ENCODE peak calls at places on chromosomes 5 and 9, in six cellular contexts. N, T, K, H, M and J are unnamed samples.

GRCh38 chr9:36603006-36603405 is 30.3 kb downstream of the MELK start:
- DNase-seq in N (peak; percentile 45), T (no peak), K (no peak), H (peak; percentile 73), M (no peak), J (no peak)

GRCh38 chr5:83632874-83633273 is 87.8 kb downstream of the HAPLN1 start:
- DNase-seq in N (peak; percentile 79), T (no peak), K (no peak), H (peak; percentile 92), M (no peak), J (no peak)

GRCh38 chr5:137145726-137146125 is 353.4 kb downstream of the SPOCK1 start:
- DNase-seq in N (no peak), T (no peak), K (no peak), H (no peak), M (no peak), J (no peak)

GRCh38 chr5:137412136-137412535 is 87.0 kb downstream of the SPOCK1 start:
- DNase-seq in N (no peak), T (no peak), K (no peak), H (no peak), M (no peak), J (no peak)

GRCh38 chr9:16726718-16727451 is 143.6 kb downstream of the BNC2 start:
- DNase-seq in N (peak; percentile 90), T (peak; percentile 64), K (peak; percentile 91), H (peak; percentile 87), M (no peak), J (peak; percentile 64)

GRCh38 chr5:72633649-72634048 is 126.4 kb upstream of the ZNF366 start:
- DNase-seq in N (peak; percentile 76), T (no peak), K (no peak), H (peak; percentile 76), M (no peak), J (peak; percentile 53)

GRCh38 chr9:89659473-89660256 is 54.9 kb downstream of the GADD45G start:
- DNase-seq in N (no peak), T (no peak), K (no peak), H (no peak), M (no peak), J (no peak)

GRCh38 chr5:116520706-116521105 is 53.9 kb downstream of the SEMA6A start:
- DNase-seq in N (no peak), T (no peak), K (no peak), H (no peak), M (no peak), J (no peak)

GRCh38 chr5:27325513-27325912 is 287.1 kb upstream of the CDH9 start:
- DNase-seq in N (peak; percentile 57), T (no peak), K (no peak), H (peak; percentile 23), M (no peak), J (no peak)

GRCh38 chr5:18299166-18299565 is 664.9 kb downstream of the TAF11L14 start:
- DNase-seq in N (no peak), T (no peak), K (no peak), H (no peak), M (no peak), J (no peak)

GRCh38 chr5:51471642-51472041 is 88.4 kb downstream of the ISL1 start:
- DNase-seq in N (no peak), T (no peak), K (no peak), H (no peak), M (no peak), J (no peak)

GRCh38 chr9:1453636-1454035 is 403.5 kb downstream of the DMRT2 start:
- DNase-seq in N (no peak), T (no peak), K (no peak), H (no peak), M (no peak), J (no peak)

GRCh38 chr9:122382901-122383850 is 12.4 kb downstream of the PTGS1 start:
- DNase-seq in N (no peak), T (no peak), K (no peak), H (peak; percentile 34), M (peak; percentile 46), J (peak; percentile 54)

GRCh38 chr5:60036539-60036938 is 143.0 kb upstream of the PDE4D start:
- DNase-seq in N (no peak), T (no peak), K (no peak), H (no peak), M (no peak), J (no peak)

GRCh38 chr9:35852876-35853865 is 17.0 kb downstream of the OR13J1 start:
- DNase-seq in N (no peak), T (no peak), K (no peak), H (no peak), M (no peak), J (no peak)

GRCh38 chr9:15824310-15824709 is 271.5 kb downstream of the CCDC171 start:
- DNase-seq in N (peak; percentile 62), T (peak; percentile 33), K (peak; percentile 7), H (no peak), M (no peak), J (peak; percentile 1)

GRCh38 chr9:104090578-104090977 is 3.5 kb upstream of the SMC2 start:
- DNase-seq in N (no peak), T (no peak), K (no peak), H (peak; percentile 65), M (no peak), J (no peak)

GRCh38 chr9:131503626-131504465 is 1.1 kb downstream of the POMT1 start:
- DNase-seq in N (peak; percentile 22), T (peak; percentile 66), K (peak; percentile 23), H (peak; percentile 23), M (no peak), J (no peak)

GRCh38 chr5:159198063-159199036 is 11.0 kb downstream of the RNF145 start:
- DNase-seq in N (no peak), T (no peak), K (no peak), H (no peak), M (no peak), J (no peak)

GRCh38 chr9:135504262-135505229 is 4.1 kb downstream of the MRPS2 start:
- DNase-seq in N (peak; percentile 35), T (peak; percentile 77), K (peak; percentile 77), H (peak; percentile 57), M (no peak), J (no peak)

GRCh38 chr9:16870606-16871357 is at the start of gene BNC2:
- DNase-seq in N (peak; percentile 70), T (peak; percentile 53), K (peak; percentile 84), H (peak; percentile 65), M (no peak), J (no peak)

GRCh38 chr5:131264453-131265200 is 774 bp downstream of the CDC42SE2 start:
- DNase-seq in N (peak; percentile 31), T (peak; percentile 22), K (peak; percentile 75), H (peak; percentile 43), M (no peak), J (no peak)

GRCh38 chr5:174140452-174140851 is 94.9 kb downstream of the NSG2 start:
- DNase-seq in N (no peak), T (no peak), K (no peak), H (no peak), M (no peak), J (no peak)

GRCh38 chr9:36289836-36290435 is 31.7 kb upstream of the GNE start:
- DNase-seq in N (no peak), T (no peak), K (no peak), H (no peak), M (no peak), J (no peak)

GRCh38 chr5:133581348-133581747 is 31.0 kb downstream of the FSTL4 start:
- DNase-seq in N (no peak), T (no peak), K (no peak), H (no peak), M (no peak), J (no peak)

GRCh38 chr9:73981405-73981804 is 515.7 kb upstream of the RORB start:
- DNase-seq in N (no peak), T (no peak), K (peak; percentile 16), H (peak; percentile 50), M (no peak), J (no peak)

GRCh38 chr9:130128782-130129424 is 43.3 kb upstream of the NCS1 start:
- DNase-seq in N (peak; percentile 95), T (no peak), K (no peak), H (peak; percentile 91), M (no peak), J (peak; percentile 71)

GRCh38 chr5:131812371-131813160 is 15.7 kb upstream of the FNIP1 start:
- DNase-seq in N (no peak), T (no peak), K (no peak), H (no peak), M (no peak), J (no peak)

GRCh38 chr9:27125030-27125429 is 16.0 kb downstream of the TEK start:
- DNase-seq in N (peak; percentile 95), T (no peak), K (no peak), H (peak; percentile 96), M (peak; percentile 91), J (peak; percentile 84)

DNA sequence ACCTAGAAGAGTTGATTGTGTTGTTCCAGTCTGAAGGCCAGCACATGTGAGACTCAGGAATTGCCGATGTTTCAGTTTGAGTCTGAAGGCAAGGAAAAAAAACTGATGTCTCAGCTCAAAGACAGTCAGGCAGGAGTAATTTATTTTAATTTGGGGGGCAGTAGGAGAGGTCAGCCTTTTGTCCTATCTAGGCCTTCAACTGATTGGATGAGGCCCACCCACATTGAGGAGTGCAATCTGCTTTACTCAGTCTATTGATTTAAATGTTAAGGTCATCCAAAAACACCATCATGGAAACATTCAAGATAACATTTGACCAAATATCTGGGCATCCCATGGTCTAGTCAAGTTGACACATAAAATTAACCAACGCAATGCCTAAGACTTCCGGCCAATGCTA is 288.9 kb downstream of the CDK5RAP2 start:
- DNase-seq in N (no peak), T (no peak), K (no peak), H (no peak), M (no peak), J (no peak)
- TF ChIP-seq CTCF in N (no peak), T (no peak), K (no peak), H (no peak), M (no peak), J (no peak)

DNA sequence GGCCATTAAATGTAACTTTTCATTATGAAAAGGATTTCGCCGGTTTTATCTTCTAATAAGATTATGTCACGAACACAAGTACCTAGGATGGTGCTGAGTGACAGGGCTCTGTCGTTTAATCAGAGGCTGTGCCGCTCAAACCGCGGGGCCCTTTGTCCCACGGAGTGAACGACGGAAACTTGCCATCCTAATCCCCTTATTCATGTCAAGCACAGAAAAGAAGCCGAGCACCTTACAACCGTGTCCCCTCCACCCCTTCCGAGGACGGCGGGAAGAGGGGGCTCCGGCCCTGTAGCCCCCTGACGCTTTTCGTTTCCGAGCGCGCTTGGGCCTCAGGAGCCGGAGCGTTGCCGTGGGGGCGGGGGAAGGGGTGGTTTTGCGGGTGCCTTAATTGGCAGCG is 11.2 kb downstream of the LMX1B start:
- DNase-seq in N (no peak), T (no peak), K (peak; percentile 84), H (no peak), M (no peak), J (no peak)
- H3K4me3 ChIP-seq in N (no peak overlapping the region), T (peak overlapping the region; percentile 20), K (peak overlapping the region; percentile 19), H (no peak overlapping the region), M (no peak overlapping the region), J (no peak overlapping the region)

GRCh38 chr9:124000161-124000783 is 11.3 kb upstream of the LHX2 start:
- DNase-seq in N (no peak), T (peak; percentile 34), K (peak; percentile 55), H (no peak), M (no peak), J (no peak)
- TF ChIP-seq CTCF in N (no peak), T (no peak), K (no peak), H (no peak), M (no peak), J (no peak)

DNA sequence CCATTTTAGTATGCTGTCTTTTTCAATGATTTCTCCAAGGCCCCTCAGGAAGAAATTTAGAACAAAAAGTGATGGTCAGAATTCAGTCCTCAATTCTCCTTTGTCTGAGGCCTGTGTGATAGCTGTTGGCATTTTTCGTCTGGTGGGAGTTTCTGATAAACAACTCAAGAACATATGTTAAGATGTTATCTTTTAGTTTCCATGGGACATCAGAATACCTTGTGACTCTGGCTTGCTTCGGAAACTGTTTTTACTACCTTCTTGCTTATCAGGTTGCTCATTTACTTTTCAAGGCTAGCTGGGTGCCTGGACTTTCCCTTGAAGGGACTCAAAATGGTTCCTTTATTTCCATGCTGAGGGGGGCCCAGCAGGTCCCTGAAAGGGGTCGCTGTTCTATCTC is 97.2 kb downstream of the INVS start:
- DNase-seq in N (no peak), T (no peak), K (no peak), H (peak; percentile 12), M (no peak), J (no peak)
- H3K4me3 ChIP-seq in N (no peak overlapping the region), T (no peak overlapping the region), K (no peak overlapping the region), H (no peak overlapping the region), M (no peak overlapping the region), J (no peak overlapping the region)